ENCODE peak calls at places on chromosomes 13 and 19, in nine cellular contexts. One of them, this sample, is unnamed.

GRCh38 chr19:48645652-48646191 is at the start of gene CA11:
- DNase-seq in IMR-90: no peak
- DNase-seq in cardiac muscle cell: no peak
- DNase-seq in colonic mucosa: no peak
- DNase-seq in kidney: no peak
- DNase-seq in breast epithelium: no peak
- DNase-seq in ovary: peak; percentile 35
- DNase-seq in left ventricle myocardium inferior: no peak
- DNase-seq in naive thymus-derived CD4-positive, alpha-beta T cell: no peak
- DNase-seq in this sample: no peak

GRCh38 chr19:18895038-18895827 is 725 bp downstream of the CERS1 start:
- DNase-seq in IMR-90: no peak
- DNase-seq in cardiac muscle cell: peak; percentile 91
- DNase-seq in colonic mucosa: no peak
- DNase-seq in kidney: peak; percentile 78
- DNase-seq in breast epithelium: no peak
- DNase-seq in ovary: no peak
- DNase-seq in left ventricle myocardium inferior: no peak
- DNase-seq in naive thymus-derived CD4-positive, alpha-beta T cell: no peak
- DNase-seq in this sample: no peak

GRCh38 chr19:14497347-14497921 is 1.5 kb upstream of the GIPC1 start:
- DNase-seq in IMR-90: no peak
- DNase-seq in cardiac muscle cell: peak; percentile 33
- DNase-seq in colonic mucosa: peak; percentile 83
- DNase-seq in kidney: no peak
- DNase-seq in breast epithelium: no peak
- DNase-seq in ovary: no peak
- DNase-seq in left ventricle myocardium inferior: no peak
- DNase-seq in naive thymus-derived CD4-positive, alpha-beta T cell: no peak
- DNase-seq in this sample: no peak

GRCh38 chr19:9850235-9850959 is 15.3 kb downstream of the PIN1 start:
- DNase-seq in IMR-90: no peak
- DNase-seq in cardiac muscle cell: no peak
- DNase-seq in colonic mucosa: no peak
- DNase-seq in kidney: no peak
- DNase-seq in breast epithelium: no peak
- DNase-seq in ovary: no peak
- DNase-seq in left ventricle myocardium inferior: no peak
- DNase-seq in naive thymus-derived CD4-positive, alpha-beta T cell: no peak
- DNase-seq in this sample: no peak

GRCh38 chr13:29362849-29363604 is 232.5 kb downstream of the SLC7A1 start:
- DNase-seq in IMR-90: peak; percentile 44
- DNase-seq in cardiac muscle cell: peak; percentile 79
- DNase-seq in colonic mucosa: peak; percentile 36
- DNase-seq in kidney: no peak
- DNase-seq in breast epithelium: no peak
- DNase-seq in ovary: no peak
- DNase-seq in left ventricle myocardium inferior: no peak
- DNase-seq in naive thymus-derived CD4-positive, alpha-beta T cell: no peak
- DNase-seq in this sample: no peak

GRCh38 chr19:53908933-53909415 is at the start of gene CACNG7:
- DNase-seq in IMR-90: no peak
- DNase-seq in cardiac muscle cell: no peak
- DNase-seq in colonic mucosa: no peak
- DNase-seq in kidney: peak; percentile 34
- DNase-seq in breast epithelium: no peak
- DNase-seq in ovary: no peak
- DNase-seq in left ventricle myocardium inferior: no peak
- DNase-seq in naive thymus-derived CD4-positive, alpha-beta T cell: no peak
- DNase-seq in this sample: no peak

GRCh38 chr19:28010656-28011055 is 1202.3 kb downstream of the UQCRFS1 start:
- DNase-seq in IMR-90: no peak
- DNase-seq in cardiac muscle cell: no peak
- DNase-seq in colonic mucosa: no peak
- DNase-seq in kidney: no peak
- DNase-seq in breast epithelium: no peak
- DNase-seq in ovary: no peak
- DNase-seq in left ventricle myocardium inferior: no peak
- DNase-seq in naive thymus-derived CD4-positive, alpha-beta T cell: no peak
- DNase-seq in this sample: no peak

GRCh38 chr19:5131031-5131865 is 162.3 kb downstream of the KDM4B start:
- DNase-seq in IMR-90: no peak
- DNase-seq in cardiac muscle cell: no peak
- DNase-seq in colonic mucosa: no peak
- DNase-seq in kidney: no peak
- DNase-seq in breast epithelium: no peak
- DNase-seq in ovary: no peak
- DNase-seq in left ventricle myocardium inferior: no peak
- DNase-seq in naive thymus-derived CD4-positive, alpha-beta T cell: no peak
- DNase-seq in this sample: no peak

GRCh38 chr13:76884167-76884566 is 2.0 kb downstream of the KCTD12 start:
- DNase-seq in IMR-90: no peak
- DNase-seq in cardiac muscle cell: peak; percentile 73
- DNase-seq in colonic mucosa: peak; percentile 64
- DNase-seq in kidney: peak; percentile 73
- DNase-seq in breast epithelium: no peak
- DNase-seq in ovary: peak; percentile 31
- DNase-seq in left ventricle myocardium inferior: peak; percentile 27
- DNase-seq in naive thymus-derived CD4-positive, alpha-beta T cell: peak; percentile 14
- DNase-seq in this sample: no peak

GRCh38 chr19:18392417-18392816 is 5.0 kb downstream of the LRRC25 start:
- DNase-seq in IMR-90: no peak
- DNase-seq in cardiac muscle cell: no peak
- DNase-seq in colonic mucosa: peak; percentile 72
- DNase-seq in kidney: peak; percentile 66
- DNase-seq in breast epithelium: no peak
- DNase-seq in ovary: peak; percentile 65
- DNase-seq in left ventricle myocardium inferior: peak; percentile 46
- DNase-seq in naive thymus-derived CD4-positive, alpha-beta T cell: no peak
- DNase-seq in this sample: no peak

GRCh38 chr19:48397636-48398328 is 4.3 kb downstream of the GRIN2D start:
- DNase-seq in IMR-90: no peak
- DNase-seq in cardiac muscle cell: no peak
- DNase-seq in colonic mucosa: no peak
- DNase-seq in kidney: no peak
- DNase-seq in breast epithelium: no peak
- DNase-seq in ovary: no peak
- DNase-seq in left ventricle myocardium inferior: no peak
- DNase-seq in naive thymus-derived CD4-positive, alpha-beta T cell: no peak
- DNase-seq in this sample: no peak

GRCh38 chr13:29523199-29523931 is 72.1 kb downstream of the SLC7A1 start:
- DNase-seq in IMR-90: no peak
- DNase-seq in cardiac muscle cell: no peak
- DNase-seq in colonic mucosa: no peak
- DNase-seq in kidney: no peak
- DNase-seq in breast epithelium: no peak
- DNase-seq in ovary: no peak
- DNase-seq in left ventricle myocardium inferior: peak; percentile 45
- DNase-seq in naive thymus-derived CD4-positive, alpha-beta T cell: no peak
- DNase-seq in this sample: no peak

DNA sequence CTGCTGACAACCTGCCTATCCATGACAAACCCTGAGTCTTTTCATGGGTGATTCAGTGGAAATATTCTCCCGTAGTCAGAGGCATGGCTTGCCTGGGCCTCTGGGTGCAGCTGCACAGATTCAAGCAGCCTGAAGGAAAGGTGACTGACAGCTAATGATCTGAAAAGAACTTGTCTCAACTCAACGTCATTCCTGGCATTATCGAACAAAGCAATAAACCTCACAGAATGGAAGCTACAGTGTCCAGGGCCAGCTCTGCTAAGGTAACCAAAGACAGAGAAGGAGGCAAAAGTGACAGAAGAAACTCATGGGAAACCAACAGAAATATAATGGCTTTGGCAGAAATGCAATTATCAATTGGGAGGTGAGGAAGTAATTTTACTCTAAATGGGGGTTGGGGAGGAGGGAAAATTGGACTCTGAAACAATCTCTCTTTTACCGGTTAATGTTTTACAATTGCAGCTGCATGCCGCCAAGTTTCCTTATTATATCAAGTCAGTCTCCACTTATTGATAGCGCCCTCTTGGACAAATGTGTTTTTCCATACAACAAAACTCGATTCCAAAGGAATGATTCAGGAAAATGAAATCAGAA is 12.9 kb downstream of the STARD13 start:
- DNase-seq in IMR-90: no peak
- DNase-seq in cardiac muscle cell: no peak
- DNase-seq in colonic mucosa: peak; percentile 68
- DNase-seq in kidney: no peak
- DNase-seq in breast epithelium: no peak
- DNase-seq in ovary: no peak
- DNase-seq in left ventricle myocardium inferior: no peak
- DNase-seq in naive thymus-derived CD4-positive, alpha-beta T cell: no peak
- DNase-seq in this sample: no peak
- H3K4me1 ChIP-seq in IMR-90: peaks cover 30% of the 10 kb centered on the region
- H3K4me1 ChIP-seq in cardiac muscle cell: peaks cover 19% of the 10 kb centered on the region
- H3K4me1 ChIP-seq in colonic mucosa: peaks cover 3% of the 10 kb centered on the region
- H3K4me1 ChIP-seq in kidney: peaks cover 12% of the 10 kb centered on the region
- H3K4me1 ChIP-seq in breast epithelium: peaks cover 10% of the 10 kb centered on the region
- H3K4me1 ChIP-seq in ovary: peaks cover 23% of the 10 kb centered on the region
- H3K4me1 ChIP-seq in left ventricle myocardium inferior: peaks cover 100% of the 10 kb centered on the region
- H3K4me1 ChIP-seq in naive thymus-derived CD4-positive, alpha-beta T cell: no peaks in the 10 kb centered on the region
- H3K4me1 ChIP-seq in this sample: peaks cover 66% of the 10 kb centered on the region

GRCh38 chr13:110304256-110304655 is 2.7 kb downstream of the COL4A1 start:
- DNase-seq in IMR-90: peak; percentile 70
- DNase-seq in cardiac muscle cell: no peak
- DNase-seq in colonic mucosa: no peak
- DNase-seq in kidney: no peak
- DNase-seq in breast epithelium: no peak
- DNase-seq in ovary: no peak
- DNase-seq in left ventricle myocardium inferior: no peak
- DNase-seq in naive thymus-derived CD4-positive, alpha-beta T cell: no peak
- DNase-seq in this sample: no peak
- H3K4me1 ChIP-seq in IMR-90: peaks cover 27% of the 10 kb centered on the region
- H3K4me1 ChIP-seq in cardiac muscle cell: peaks cover 12% of the 10 kb centered on the region
- H3K4me1 ChIP-seq in colonic mucosa: no peaks in the 10 kb centered on the region
- H3K4me1 ChIP-seq in kidney: peaks cover 33% of the 10 kb centered on the region
- H3K4me1 ChIP-seq in breast epithelium: peaks cover 8% of the 10 kb centered on the region
- H3K4me1 ChIP-seq in ovary: peaks cover 23% of the 10 kb centered on the region
- H3K4me1 ChIP-seq in left ventricle myocardium inferior: peaks cover 98% of the 10 kb centered on the region
- H3K4me1 ChIP-seq in naive thymus-derived CD4-positive, alpha-beta T cell: no peaks in the 10 kb centered on the region
- H3K4me1 ChIP-seq in this sample: peaks cover 94% of the 10 kb centered on the region

DNA sequence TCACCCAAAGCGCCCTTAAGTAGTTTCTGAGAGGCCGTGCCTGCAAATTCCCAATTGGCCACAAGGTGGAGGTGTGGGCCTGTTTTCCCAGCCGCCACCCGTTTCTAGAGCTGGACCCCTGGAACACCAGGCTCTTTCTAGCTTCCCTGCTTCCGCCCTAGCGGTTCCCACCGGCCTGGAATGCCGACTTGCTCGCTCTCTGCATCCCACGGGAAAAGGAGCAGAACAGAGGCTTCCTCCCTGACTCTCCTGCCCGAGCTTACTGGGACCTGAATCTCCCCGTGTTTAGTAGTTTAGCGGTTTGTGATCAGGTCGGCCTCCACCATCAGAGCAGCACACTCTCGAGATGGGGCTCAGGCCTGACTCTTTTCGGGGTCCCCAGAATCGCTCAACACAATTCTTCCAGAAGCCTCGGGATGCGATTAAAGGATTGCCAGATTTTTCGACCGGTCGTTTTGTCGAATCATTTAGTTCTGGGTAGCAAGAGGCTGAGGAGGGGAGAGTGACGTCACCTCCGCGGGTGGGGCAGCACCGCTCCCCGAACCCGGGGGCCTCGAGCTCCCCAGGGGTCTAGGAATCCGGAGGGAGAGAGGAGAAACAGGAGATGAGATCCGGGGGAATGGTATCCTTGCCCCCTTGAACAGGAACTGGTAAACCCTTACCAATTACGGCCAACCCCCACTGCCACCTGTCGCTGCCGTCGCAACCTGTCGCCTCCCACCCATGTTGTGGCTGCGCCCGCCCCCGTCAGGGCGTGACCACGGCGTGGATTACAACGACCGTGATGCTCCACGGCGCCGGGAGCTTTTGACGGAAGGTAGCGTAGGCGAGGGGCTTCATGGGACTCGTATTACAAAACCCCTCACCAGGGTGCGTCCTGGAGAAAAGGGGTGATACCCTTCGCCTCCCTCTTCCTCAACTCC is 8.0 kb downstream of the NAPSA start:
- DNase-seq in IMR-90: peak; percentile 41
- DNase-seq in cardiac muscle cell: peak; percentile 69
- DNase-seq in colonic mucosa: peak; percentile 79
- DNase-seq in kidney: peak; percentile 91
- DNase-seq in breast epithelium: peak; percentile 77
- DNase-seq in ovary: peak; percentile 69
- DNase-seq in left ventricle myocardium inferior: peak; percentile 77
- DNase-seq in naive thymus-derived CD4-positive, alpha-beta T cell: peak; percentile 84
- DNase-seq in this sample: peak; percentile 28
- H3K4me1 ChIP-seq in IMR-90: no peaks in the 10 kb centered on the region
- H3K4me1 ChIP-seq in cardiac muscle cell: peaks cover 2% of the 10 kb centered on the region
- H3K4me1 ChIP-seq in colonic mucosa: no peaks in the 10 kb centered on the region
- H3K4me1 ChIP-seq in kidney: peaks cover 2% of the 10 kb centered on the region
- H3K4me1 ChIP-seq in breast epithelium: no peaks in the 10 kb centered on the region
- H3K4me1 ChIP-seq in ovary: peaks cover 2% of the 10 kb centered on the region
- H3K4me1 ChIP-seq in left ventricle myocardium inferior: peaks cover 24% of the 10 kb centered on the region
- H3K4me1 ChIP-seq in naive thymus-derived CD4-positive, alpha-beta T cell: peaks cover 16% of the 10 kb centered on the region
- H3K4me1 ChIP-seq in this sample: no peaks in the 10 kb centered on the region

GRCh38 chr19:7918615-7919421 is 1.3 kb upstream of the SNAPC2 start:
- DNase-seq in IMR-90: no peak
- DNase-seq in cardiac muscle cell: no peak
- DNase-seq in colonic mucosa: no peak
- DNase-seq in kidney: peak; percentile 79
- DNase-seq in breast epithelium: no peak
- DNase-seq in ovary: no peak
- DNase-seq in left ventricle myocardium inferior: no peak
- DNase-seq in naive thymus-derived CD4-positive, alpha-beta T cell: no peak
- DNase-seq in this sample: no peak
- H3K4me1 ChIP-seq in IMR-90: peaks cover 21% of the 10 kb centered on the region
- H3K4me1 ChIP-seq in cardiac muscle cell: peaks cover 5% of the 10 kb centered on the region
- H3K4me1 ChIP-seq in colonic mucosa: peaks cover 14% of the 10 kb centered on the region
- H3K4me1 ChIP-seq in kidney: peaks cover 29% of the 10 kb centered on the region
- H3K4me1 ChIP-seq in breast epithelium: peaks cover 32% of the 10 kb centered on the region
- H3K4me1 ChIP-seq in ovary: peaks cover 21% of the 10 kb centered on the region
- H3K4me1 ChIP-seq in left ventricle myocardium inferior: peaks cover 68% of the 10 kb centered on the region
- H3K4me1 ChIP-seq in naive thymus-derived CD4-positive, alpha-beta T cell: peaks cover 34% of the 10 kb centered on the region
- H3K4me1 ChIP-seq in this sample: peaks cover 42% of the 10 kb centered on the region

GRCh38 chr13:33125821-33126570 is 109.8 kb downstream of the KL start:
- DNase-seq in IMR-90: peak; percentile 97
- DNase-seq in cardiac muscle cell: peak; percentile 64
- DNase-seq in colonic mucosa: no peak
- DNase-seq in kidney: peak; percentile 80
- DNase-seq in breast epithelium: no peak
- DNase-seq in ovary: peak; percentile 77
- DNase-seq in left ventricle myocardium inferior: peak; percentile 61
- DNase-seq in naive thymus-derived CD4-positive, alpha-beta T cell: no peak
- DNase-seq in this sample: no peak
- H3K4me1 ChIP-seq in IMR-90: peaks cover 30% of the 10 kb centered on the region
- H3K4me1 ChIP-seq in cardiac muscle cell: peaks cover 17% of the 10 kb centered on the region
- H3K4me1 ChIP-seq in colonic mucosa: no peaks in the 10 kb centered on the region
- H3K4me1 ChIP-seq in kidney: peaks cover 16% of the 10 kb centered on the region
- H3K4me1 ChIP-seq in breast epithelium: peaks cover 3% of the 10 kb centered on the region
- H3K4me1 ChIP-seq in ovary: peaks cover 13% of the 10 kb centered on the region
- H3K4me1 ChIP-seq in left ventricle myocardium inferior: peaks cover 90% of the 10 kb centered on the region
- H3K4me1 ChIP-seq in naive thymus-derived CD4-positive, alpha-beta T cell: no peaks in the 10 kb centered on the region
- H3K4me1 ChIP-seq in this sample: peaks cover 19% of the 10 kb centered on the region